ENCODE peak calls at places on chromosome 18, in seven cellular contexts. One of them, this sample, is unnamed.

GRCh38 chr18:23172981-23173380 is 37.7 kb downstream of the CABLES1 start:
- DNase-seq in K562: no peak
- DNase-seq in HCT116: no peak
- DNase-seq in tibial nerve: no peak
- DNase-seq in thyroid gland: no peak
- DNase-seq in PC-3: no peak
- DNase-seq in CD8-positive, alpha-beta memory T cell: no peak
- DNase-seq in this sample: no peak

GRCh38 chr18:47997338-47997780 is 66.9 kb upstream of the SMAD2 start:
- DNase-seq in PC-3: no peak
- DNase-seq in K562: peak; percentile 44
- DNase-seq in thyroid gland: no peak
- DNase-seq in CD8-positive, alpha-beta memory T cell: no peak
- DNase-seq in HCT116: no peak
- DNase-seq in tibial nerve: no peak
- DNase-seq in this sample: no peak

GRCh38 chr18:22625406-22625805 is 207.7 kb upstream of the CTAGE1 start:
- DNase-seq in CD8-positive, alpha-beta memory T cell: no peak
- DNase-seq in thyroid gland: no peak
- DNase-seq in K562: no peak
- DNase-seq in tibial nerve: no peak
- DNase-seq in HCT116: no peak
- DNase-seq in PC-3: no peak
- DNase-seq in this sample: no peak

GRCh38 chr18:2627821-2628276 is 27.7 kb upstream of the SMCHD1 start:
- DNase-seq in CD8-positive, alpha-beta memory T cell: no peak
- DNase-seq in thyroid gland: no peak
- DNase-seq in K562: no peak
- DNase-seq in tibial nerve: no peak
- DNase-seq in HCT116: peak; percentile 26
- DNase-seq in PC-3: peak; percentile 53
- DNase-seq in this sample: peak; percentile 15

GRCh38 chr18:74976331-74976909 is 232.5 kb downstream of the PTGR3 start:
- DNase-seq in HCT116: no peak
- DNase-seq in tibial nerve: no peak
- DNase-seq in K562: no peak
- DNase-seq in CD8-positive, alpha-beta memory T cell: no peak
- DNase-seq in PC-3: no peak
- DNase-seq in thyroid gland: peak; percentile 17
- DNase-seq in this sample: no peak

GRCh38 chr18:50790956-50791355 is 28.9 kb downstream of the MRO start:
- DNase-seq in tibial nerve: no peak
- DNase-seq in thyroid gland: no peak
- DNase-seq in CD8-positive, alpha-beta memory T cell: no peak
- DNase-seq in K562: no peak
- DNase-seq in PC-3: no peak
- DNase-seq in HCT116: no peak
- DNase-seq in this sample: no peak

GRCh38 chr18:37654034-37654433 is 88.4 kb upstream of the CELF4 start:
- DNase-seq in tibial nerve: no peak
- DNase-seq in HCT116: no peak
- DNase-seq in PC-3: no peak
- DNase-seq in thyroid gland: no peak
- DNase-seq in CD8-positive, alpha-beta memory T cell: no peak
- DNase-seq in K562: no peak
- DNase-seq in this sample: no peak

GRCh38 chr18:27033722-27034121 is 151.4 kb downstream of the CHST9 start:
- DNase-seq in tibial nerve: no peak
- DNase-seq in HCT116: no peak
- DNase-seq in CD8-positive, alpha-beta memory T cell: no peak
- DNase-seq in K562: no peak
- DNase-seq in PC-3: no peak
- DNase-seq in thyroid gland: no peak
- DNase-seq in this sample: no peak

GRCh38 chr18:10291568-10291981 is 162.9 kb upstream of the APCDD1 start:
- DNase-seq in PC-3: no peak
- DNase-seq in HCT116: no peak
- DNase-seq in K562: no peak
- DNase-seq in tibial nerve: no peak
- DNase-seq in thyroid gland: no peak
- DNase-seq in CD8-positive, alpha-beta memory T cell: no peak
- DNase-seq in this sample: no peak

GRCh38 chr18:415627-416612 is 84.6 kb downstream of the COLEC12 start:
- DNase-seq in tibial nerve: no peak
- DNase-seq in thyroid gland: no peak
- DNase-seq in CD8-positive, alpha-beta memory T cell: no peak
- DNase-seq in K562: no peak
- DNase-seq in HCT116: no peak
- DNase-seq in PC-3: peak; percentile 58
- DNase-seq in this sample: peak; percentile 54

GRCh38 chr18:49547701-49548100 is 14.2 kb upstream of the LIPG start:
- DNase-seq in tibial nerve: no peak
- DNase-seq in K562: no peak
- DNase-seq in HCT116: no peak
- DNase-seq in PC-3: no peak
- DNase-seq in CD8-positive, alpha-beta memory T cell: no peak
- DNase-seq in thyroid gland: no peak
- DNase-seq in this sample: no peak

GRCh38 chr18:50877545-50878265 is 1.2 kb upstream of the ME2 start:
- DNase-seq in PC-3: no peak
- DNase-seq in K562: no peak
- DNase-seq in tibial nerve: no peak
- DNase-seq in thyroid gland: no peak
- DNase-seq in CD8-positive, alpha-beta memory T cell: no peak
- DNase-seq in HCT116: no peak
- DNase-seq in this sample: no peak

GRCh38 chr18:36828157-36828629 is 609 bp downstream of the TPGS2 start:
- DNase-seq in HCT116: peak; percentile 6
- DNase-seq in K562: no peak
- DNase-seq in tibial nerve: no peak
- DNase-seq in PC-3: peak; percentile 6
- DNase-seq in thyroid gland: no peak
- DNase-seq in CD8-positive, alpha-beta memory T cell: peak; percentile 17
- DNase-seq in this sample: peak; percentile 74

GRCh38 chr18:55780591-55781071 is 192.6 kb upstream of the TCF4 start:
- DNase-seq in thyroid gland: no peak
- DNase-seq in tibial nerve: no peak
- DNase-seq in HCT116: no peak
- DNase-seq in CD8-positive, alpha-beta memory T cell: no peak
- DNase-seq in PC-3: no peak
- DNase-seq in K562: no peak
- DNase-seq in this sample: no peak

GRCh38 chr18:22173221-22173927 is 4.0 kb downstream of the GATA6 start:
- DNase-seq in tibial nerve: no peak
- DNase-seq in K562: no peak
- DNase-seq in HCT116: no peak
- DNase-seq in PC-3: no peak
- DNase-seq in thyroid gland: no peak
- DNase-seq in CD8-positive, alpha-beta memory T cell: no peak
- DNase-seq in this sample: no peak

GRCh38 chr18:59833785-59834184 is 66.0 kb upstream of the PMAIP1 start:
- DNase-seq in HCT116: no peak
- DNase-seq in CD8-positive, alpha-beta memory T cell: no peak
- DNase-seq in thyroid gland: no peak
- DNase-seq in PC-3: no peak
- DNase-seq in tibial nerve: no peak
- DNase-seq in K562: no peak
- DNase-seq in this sample: no peak

GRCh38 chr18:75365837-75366236 is 61.7 kb downstream of the SMIM21 start:
- DNase-seq in K562: no peak
- DNase-seq in tibial nerve: no peak
- DNase-seq in thyroid gland: no peak
- DNase-seq in HCT116: no peak
- DNase-seq in PC-3: no peak
- DNase-seq in CD8-positive, alpha-beta memory T cell: no peak
- DNase-seq in this sample: no peak

GRCh38 chr18:23387265-23387664 is 65.8 kb upstream of the RIOK3 start:
- DNase-seq in thyroid gland: no peak
- DNase-seq in HCT116: no peak
- DNase-seq in PC-3: no peak
- DNase-seq in tibial nerve: no peak
- DNase-seq in K562: no peak
- DNase-seq in CD8-positive, alpha-beta memory T cell: no peak
- DNase-seq in this sample: no peak

GRCh38 chr18:35267809-35268208 is 22.2 kb downstream of the ZSCAN30 start:
- DNase-seq in tibial nerve: no peak
- DNase-seq in HCT116: no peak
- DNase-seq in K562: no peak
- DNase-seq in CD8-positive, alpha-beta memory T cell: peak; percentile 7
- DNase-seq in thyroid gland: peak; percentile 38
- DNase-seq in PC-3: no peak
- DNase-seq in this sample: no peak

DNA sequence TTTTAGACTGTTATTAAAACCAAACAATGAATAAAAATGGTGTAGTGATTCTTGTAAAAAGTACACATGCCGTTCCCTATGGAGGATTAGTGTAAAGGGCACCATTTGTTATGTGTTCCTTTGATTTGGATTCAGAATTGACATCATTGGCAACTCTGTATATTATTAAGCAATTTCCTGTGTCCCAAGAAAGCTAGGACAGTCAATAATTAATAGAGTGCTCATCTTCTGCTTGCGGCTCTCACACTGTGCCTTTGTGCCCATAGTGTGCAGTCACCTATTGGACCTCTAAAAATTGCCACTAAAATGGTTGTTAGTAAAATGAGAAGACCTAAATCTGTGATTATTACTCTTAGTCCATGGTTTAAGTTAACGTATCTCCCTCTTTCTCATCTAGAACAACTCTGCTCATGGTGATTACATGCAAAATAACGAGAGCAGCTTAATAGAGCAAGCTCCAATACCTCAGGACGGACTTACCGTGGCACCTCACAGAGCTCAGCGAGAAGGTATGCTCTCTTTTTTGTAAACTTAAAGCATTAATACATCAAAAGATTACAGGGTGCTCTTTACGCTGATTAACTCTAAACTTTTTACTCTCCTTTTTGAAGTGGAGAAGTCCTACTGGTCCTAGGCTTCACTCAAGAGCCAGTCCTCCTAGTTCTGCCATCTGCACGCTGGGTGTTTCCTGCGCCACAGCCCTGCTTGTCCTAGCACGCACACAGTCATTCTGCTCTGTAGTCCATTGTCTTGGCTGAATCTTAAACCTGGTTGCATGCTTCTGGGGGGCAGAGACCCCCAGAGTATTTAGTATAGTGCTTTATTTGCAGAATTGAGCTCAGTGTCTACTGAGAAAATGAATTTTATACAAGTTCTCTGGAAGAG is 16.7 kb downstream of the ZCCHC2 start:
- DNase-seq in CD8-positive, alpha-beta memory T cell: no peak
- DNase-seq in HCT116: no peak
- DNase-seq in PC-3: no peak
- DNase-seq in K562: no peak
- DNase-seq in tibial nerve: no peak
- DNase-seq in thyroid gland: no peak
- DNase-seq in this sample: no peak
- H3K4me1 ChIP-seq in CD8-positive, alpha-beta memory T cell: peaks cover 13% of the 10 kb centered on the region
- H3K4me1 ChIP-seq in HCT116: peaks cover 13% of the 10 kb centered on the region
- H3K4me1 ChIP-seq in PC-3: peaks cover 24% of the 10 kb centered on the region
- H3K4me1 ChIP-seq in K562: no peaks in the 10 kb centered on the region
- H3K4me1 ChIP-seq in tibial nerve: peaks cover 9% of the 10 kb centered on the region
- H3K4me1 ChIP-seq in thyroid gland: peaks cover 3% of the 10 kb centered on the region
- H3K4me1 ChIP-seq in this sample: peaks cover 15% of the 10 kb centered on the region

GRCh38 chr18:11752116-11752911 is 63.2 kb downstream of the GNAL start:
- DNase-seq in tibial nerve: no peak
- DNase-seq in PC-3: peak; percentile 41
- DNase-seq in HCT116: no peak
- DNase-seq in CD8-positive, alpha-beta memory T cell: no peak
- DNase-seq in thyroid gland: peak; percentile 15
- DNase-seq in K562: peak; percentile 23
- DNase-seq in this sample: peak; percentile 26

GRCh38 chr18:11749305-11749704 is 60.2 kb downstream of the GNAL start:
- DNase-seq in PC-3: no peak
- DNase-seq in K562: no peak
- DNase-seq in thyroid gland: no peak
- DNase-seq in CD8-positive, alpha-beta memory T cell: no peak
- DNase-seq in tibial nerve: no peak
- DNase-seq in HCT116: no peak
- DNase-seq in this sample: no peak

GRCh38 chr18:11751305-11752115 is 62.4 kb downstream of the GNAL start:
- DNase-seq in tibial nerve: no peak
- DNase-seq in K562: no peak
- DNase-seq in CD8-positive, alpha-beta memory T cell: no peak
- DNase-seq in PC-3: no peak
- DNase-seq in thyroid gland: peak; percentile 8
- DNase-seq in HCT116: no peak
- DNase-seq in this sample: no peak

GRCh38 chr18:11750171-11750570 is 61.1 kb downstream of the GNAL start:
- DNase-seq in PC-3: no peak
- DNase-seq in HCT116: no peak
- DNase-seq in thyroid gland: no peak
- DNase-seq in tibial nerve: no peak
- DNase-seq in K562: no peak
- DNase-seq in CD8-positive, alpha-beta memory T cell: no peak
- DNase-seq in this sample: no peak

GRCh38 chr18:11750581-11751304 is 61.7 kb downstream of the GNAL start:
- DNase-seq in thyroid gland: no peak
- DNase-seq in K562: no peak
- DNase-seq in HCT116: no peak
- DNase-seq in CD8-positive, alpha-beta memory T cell: no peak
- DNase-seq in PC-3: no peak
- DNase-seq in tibial nerve: no peak
- DNase-seq in this sample: no peak
- H3K27me3 ChIP-seq in thyroid gland: no peaks in the 10 kb centered on the region
- H3K27me3 ChIP-seq in K562: peaks cover 57% of the 10 kb centered on the region
- H3K27me3 ChIP-seq in HCT116: peaks cover 15% of the 10 kb centered on the region
- H3K27me3 ChIP-seq in CD8-positive, alpha-beta memory T cell: no peaks in the 10 kb centered on the region
- H3K27me3 ChIP-seq in PC-3: peaks cover 77% of the 10 kb centered on the region
- H3K27me3 ChIP-seq in tibial nerve: peaks cover 20% of the 10 kb centered on the region
- H3K27me3 ChIP-seq in this sample: peaks cover 18% of the 10 kb centered on the region

GRCh38 chr18:58046794-58047555 is 2.9 kb downstream of the NEDD4L start:
- DNase-seq in thyroid gland: no peak
- DNase-seq in CD8-positive, alpha-beta memory T cell: no peak
- DNase-seq in PC-3: peak; percentile 39
- DNase-seq in HCT116: no peak
- DNase-seq in tibial nerve: no peak
- DNase-seq in K562: no peak
- DNase-seq in this sample: no peak
- H3K4me3 ChIP-seq in thyroid gland: no peak overlapping the region
- H3K4me3 ChIP-seq in CD8-positive, alpha-beta memory T cell: no peak overlapping the region
- H3K4me3 ChIP-seq in PC-3: peak overlapping the region; percentile 95
- H3K4me3 ChIP-seq in HCT116: no peak overlapping the region
- H3K4me3 ChIP-seq in tibial nerve: no peak overlapping the region
- H3K4me3 ChIP-seq in K562: no peak overlapping the region
- H3K4me3 ChIP-seq in this sample: no peak overlapping the region

DNA sequence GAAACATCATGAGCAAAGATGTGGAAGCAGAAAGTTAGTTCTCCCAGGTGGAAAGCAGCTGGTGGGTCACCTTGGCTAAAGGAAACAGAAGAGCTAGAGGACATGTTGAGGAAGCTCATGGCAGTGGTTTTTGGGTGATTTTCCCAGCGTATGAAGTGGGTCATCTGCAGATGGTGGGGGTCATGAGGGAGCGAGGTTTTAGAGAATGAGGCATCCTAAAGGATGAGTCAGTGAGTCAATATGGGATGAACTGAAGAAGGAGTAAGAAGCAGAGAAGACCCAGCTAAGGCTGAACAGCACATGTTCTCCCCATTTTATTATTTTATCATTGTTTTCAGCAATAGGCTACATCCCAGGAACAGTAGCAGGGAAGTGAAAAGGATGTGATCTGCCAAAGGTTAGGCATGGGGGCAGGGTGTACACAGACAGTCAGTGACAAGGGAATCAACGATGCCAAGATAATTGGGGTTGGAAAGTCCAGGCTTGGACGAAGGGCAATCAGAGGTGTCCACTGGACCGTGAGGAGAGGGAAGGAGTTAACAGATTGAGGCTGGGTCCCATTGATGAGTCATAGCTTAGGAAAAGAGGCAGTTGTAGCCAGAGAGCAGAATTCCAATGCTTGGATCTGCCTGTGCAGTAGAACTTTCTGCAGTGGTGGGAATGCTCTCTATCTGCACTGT is 289.3 kb upstream of the RAB12 start:
- DNase-seq in tibial nerve: no peak
- DNase-seq in K562: no peak
- DNase-seq in thyroid gland: no peak
- DNase-seq in PC-3: peak; percentile 40
- DNase-seq in CD8-positive, alpha-beta memory T cell: no peak
- DNase-seq in HCT116: no peak
- DNase-seq in this sample: no peak
- H3K4me1 ChIP-seq in tibial nerve: no peaks in the 10 kb centered on the region
- H3K4me1 ChIP-seq in K562: no peaks in the 10 kb centered on the region
- H3K4me1 ChIP-seq in thyroid gland: peaks cover 7% of the 10 kb centered on the region
- H3K4me1 ChIP-seq in PC-3: peaks cover 21% of the 10 kb centered on the region
- H3K4me1 ChIP-seq in CD8-positive, alpha-beta memory T cell: no peaks in the 10 kb centered on the region
- H3K4me1 ChIP-seq in HCT116: no peaks in the 10 kb centered on the region
- H3K4me1 ChIP-seq in this sample: peaks cover 5% of the 10 kb centered on the region

This sample was measured in adipocyte.